ENCODE peak calls at places on chromosome 16, in nine cellular contexts. One of them, this sample, is unnamed.

GRCh38 chr16:64089697-64090096 is 1032.2 kb downstream of the CDH11 start:
- DNase-seq in SK-N-SH: peak; percentile 13
- DNase-seq in OCI-LY7: peak; percentile 78
- DNase-seq in breast epithelium: no peak
- DNase-seq in pancreas: no peak
- DNase-seq in heart left ventricle: no peak
- DNase-seq in PC-3: peak; percentile 53
- DNase-seq in mucosa of descending colon: peak; percentile 24
- DNase-seq in CD8-positive, alpha-beta T cell: no peak
- DNase-seq in this sample: no peak

GRCh38 chr16:80693553-80693952 is 110.8 kb downstream of the CDYL2 start:
- DNase-seq in SK-N-SH: no peak
- DNase-seq in mucosa of descending colon: no peak
- DNase-seq in CD8-positive, alpha-beta T cell: no peak
- DNase-seq in PC-3: no peak
- DNase-seq in OCI-LY7: no peak
- DNase-seq in heart left ventricle: no peak
- DNase-seq in breast epithelium: no peak
- DNase-seq in pancreas: no peak
- DNase-seq in this sample: no peak

GRCh38 chr16:31428638-31429247 is 583 bp upstream of the COX6A2 start:
- DNase-seq in breast epithelium: no peak
- DNase-seq in PC-3: peak; percentile 11
- DNase-seq in OCI-LY7: no peak
- DNase-seq in mucosa of descending colon: no peak
- DNase-seq in heart left ventricle: no peak
- DNase-seq in pancreas: no peak
- DNase-seq in SK-N-SH: no peak
- DNase-seq in CD8-positive, alpha-beta T cell: no peak
- DNase-seq in this sample: no peak

GRCh38 chr16:50393461-50394214 is 24.9 kb upstream of the BRD7 start:
- DNase-seq in pancreas: no peak
- DNase-seq in CD8-positive, alpha-beta T cell: peak; percentile 25
- DNase-seq in SK-N-SH: no peak
- DNase-seq in mucosa of descending colon: no peak
- DNase-seq in OCI-LY7: no peak
- DNase-seq in PC-3: no peak
- DNase-seq in heart left ventricle: no peak
- DNase-seq in breast epithelium: no peak
- DNase-seq in this sample: no peak

GRCh38 chr16:29995911-29996772 is at the start of gene INO80E:
- DNase-seq in CD8-positive, alpha-beta T cell: peak; percentile 100
- DNase-seq in heart left ventricle: peak; percentile 99
- DNase-seq in mucosa of descending colon: peak; percentile 98
- DNase-seq in PC-3: peak; percentile 94
- DNase-seq in OCI-LY7: peak; percentile 99
- DNase-seq in pancreas: peak; percentile 99
- DNase-seq in breast epithelium: peak; percentile 98
- DNase-seq in SK-N-SH: peak; percentile 99
- DNase-seq in this sample: peak; percentile 100

GRCh38 chr16:4506450-4506849 is 30.3 kb downstream of the HMOX2 start:
- DNase-seq in pancreas: peak; percentile 52
- DNase-seq in OCI-LY7: peak; percentile 83
- DNase-seq in CD8-positive, alpha-beta T cell: peak; percentile 73
- DNase-seq in heart left ventricle: peak; percentile 57
- DNase-seq in breast epithelium: peak; percentile 48
- DNase-seq in PC-3: peak; percentile 74
- DNase-seq in mucosa of descending colon: peak; percentile 79
- DNase-seq in SK-N-SH: peak; percentile 73
- DNase-seq in this sample: no peak

GRCh38 chr16:14140916-14141315 is 69.8 kb downstream of the MRTFB start:
- DNase-seq in CD8-positive, alpha-beta T cell: no peak
- DNase-seq in mucosa of descending colon: no peak
- DNase-seq in SK-N-SH: no peak
- DNase-seq in OCI-LY7: no peak
- DNase-seq in breast epithelium: no peak
- DNase-seq in PC-3: no peak
- DNase-seq in heart left ventricle: no peak
- DNase-seq in pancreas: no peak
- DNase-seq in this sample: no peak

GRCh38 chr16:16022683-16023064 is 73.3 kb downstream of the ABCC1 start:
- DNase-seq in PC-3: no peak
- DNase-seq in SK-N-SH: no peak
- DNase-seq in OCI-LY7: no peak
- DNase-seq in pancreas: no peak
- DNase-seq in CD8-positive, alpha-beta T cell: no peak
- DNase-seq in mucosa of descending colon: no peak
- DNase-seq in heart left ventricle: no peak
- DNase-seq in breast epithelium: no peak
- DNase-seq in this sample: no peak

GRCh38 chr16:67394271-67395104 is 1.2 kb upstream of the TPPP3 start:
- DNase-seq in PC-3: no peak
- DNase-seq in SK-N-SH: no peak
- DNase-seq in mucosa of descending colon: no peak
- DNase-seq in breast epithelium: no peak
- DNase-seq in pancreas: no peak
- DNase-seq in heart left ventricle: no peak
- DNase-seq in OCI-LY7: no peak
- DNase-seq in CD8-positive, alpha-beta T cell: no peak
- DNase-seq in this sample: peak; percentile 68

GRCh38 chr16:57042157-57043111 is 49.9 kb upstream of the CPNE2 start:
- DNase-seq in PC-3: no peak
- DNase-seq in SK-N-SH: no peak
- DNase-seq in pancreas: no peak
- DNase-seq in breast epithelium: no peak
- DNase-seq in mucosa of descending colon: no peak
- DNase-seq in CD8-positive, alpha-beta T cell: peak; percentile 78
- DNase-seq in OCI-LY7: peak; percentile 93
- DNase-seq in heart left ventricle: no peak
- DNase-seq in this sample: no peak

GRCh38 chr16:58829096-58829495 is 95.0 kb upstream of the GOT2 start:
- DNase-seq in CD8-positive, alpha-beta T cell: no peak
- DNase-seq in heart left ventricle: no peak
- DNase-seq in SK-N-SH: no peak
- DNase-seq in OCI-LY7: no peak
- DNase-seq in mucosa of descending colon: no peak
- DNase-seq in PC-3: no peak
- DNase-seq in pancreas: no peak
- DNase-seq in breast epithelium: no peak
- DNase-seq in this sample: no peak

GRCh38 chr16:30063893-30064745 is 1.4 kb upstream of the ALDOA start:
- DNase-seq in CD8-positive, alpha-beta T cell: peak; percentile 82
- DNase-seq in pancreas: peak; percentile 78
- DNase-seq in SK-N-SH: peak; percentile 76
- DNase-seq in heart left ventricle: peak; percentile 75
- DNase-seq in mucosa of descending colon: peak; percentile 80
- DNase-seq in PC-3: peak; percentile 47
- DNase-seq in OCI-LY7: peak; percentile 87
- DNase-seq in breast epithelium: peak; percentile 74
- DNase-seq in this sample: peak; percentile 88

GRCh38 chr16:56233795-56234566 is 42.7 kb downstream of the GNAO1 start:
- DNase-seq in heart left ventricle: no peak
- DNase-seq in PC-3: no peak
- DNase-seq in CD8-positive, alpha-beta T cell: no peak
- DNase-seq in pancreas: no peak
- DNase-seq in mucosa of descending colon: no peak
- DNase-seq in breast epithelium: no peak
- DNase-seq in OCI-LY7: no peak
- DNase-seq in SK-N-SH: no peak
- DNase-seq in this sample: no peak

GRCh38 chr16:59210955-59211541 is 476.9 kb upstream of the GOT2 start:
- DNase-seq in pancreas: no peak
- DNase-seq in heart left ventricle: peak; percentile 9
- DNase-seq in CD8-positive, alpha-beta T cell: no peak
- DNase-seq in PC-3: no peak
- DNase-seq in mucosa of descending colon: no peak
- DNase-seq in OCI-LY7: no peak
- DNase-seq in SK-N-SH: no peak
- DNase-seq in breast epithelium: peak; percentile 40
- DNase-seq in this sample: no peak

GRCh38 chr16:12339686-12340085 is 363.2 kb downstream of the SNX29 start:
- DNase-seq in pancreas: no peak
- DNase-seq in CD8-positive, alpha-beta T cell: no peak
- DNase-seq in OCI-LY7: no peak
- DNase-seq in mucosa of descending colon: no peak
- DNase-seq in SK-N-SH: no peak
- DNase-seq in heart left ventricle: no peak
- DNase-seq in PC-3: no peak
- DNase-seq in breast epithelium: no peak
- DNase-seq in this sample: no peak

GRCh38 chr16:81544691-81545365 is 100.2 kb downstream of the CMIP start:
- DNase-seq in PC-3: no peak
- DNase-seq in mucosa of descending colon: no peak
- DNase-seq in SK-N-SH: no peak
- DNase-seq in OCI-LY7: no peak
- DNase-seq in CD8-positive, alpha-beta T cell: no peak
- DNase-seq in breast epithelium: no peak
- DNase-seq in heart left ventricle: no peak
- DNase-seq in pancreas: no peak
- DNase-seq in this sample: peak; percentile 44

GRCh38 chr16:56451753-56452689 is 667 bp downstream of the OGFOD1 start:
- DNase-seq in CD8-positive, alpha-beta T cell: no peak
- DNase-seq in mucosa of descending colon: peak; percentile 31
- DNase-seq in pancreas: peak; percentile 23
- DNase-seq in breast epithelium: no peak
- DNase-seq in heart left ventricle: peak; percentile 41
- DNase-seq in PC-3: peak; percentile 28
- DNase-seq in OCI-LY7: peak; percentile 28
- DNase-seq in SK-N-SH: peak; percentile 44
- DNase-seq in this sample: no peak

GRCh38 chr16:19114359-19115147 is 789 bp downstream of the ITPRIPL2 start:
- DNase-seq in mucosa of descending colon: peak; percentile 68
- DNase-seq in heart left ventricle: peak; percentile 80
- DNase-seq in OCI-LY7: no peak
- DNase-seq in CD8-positive, alpha-beta T cell: no peak
- DNase-seq in SK-N-SH: peak; percentile 25
- DNase-seq in breast epithelium: peak; percentile 68
- DNase-seq in PC-3: peak; percentile 34
- DNase-seq in pancreas: peak; percentile 55
- DNase-seq in this sample: peak; percentile 85
- TF ChIP-seq CTCF in mucosa of descending colon: no peak
- TF ChIP-seq CTCF in heart left ventricle: no peak
- TF ChIP-seq CTCF in OCI-LY7: no peak
- TF ChIP-seq CTCF in CD8-positive, alpha-beta T cell: no peak
- TF ChIP-seq CTCF in SK-N-SH: no peak
- TF ChIP-seq CTCF in breast epithelium: peak; percentile 43
- TF ChIP-seq CTCF in PC-3: no peak
- TF ChIP-seq CTCF in pancreas: no peak
- TF ChIP-seq CTCF in this sample: no peak

GRCh38 chr16:84560269-84560668 is 55.8 kb upstream of the MEAK7 start:
- DNase-seq in CD8-positive, alpha-beta T cell: no peak
- DNase-seq in PC-3: no peak
- DNase-seq in mucosa of descending colon: no peak
- DNase-seq in OCI-LY7: no peak
- DNase-seq in pancreas: no peak
- DNase-seq in heart left ventricle: no peak
- DNase-seq in SK-N-SH: no peak
- DNase-seq in breast epithelium: no peak
- DNase-seq in this sample: no peak
- H3K4me1 ChIP-seq in CD8-positive, alpha-beta T cell: peaks cover 5% of the 10 kb centered on the region
- H3K4me1 ChIP-seq in PC-3: peaks cover 6% of the 10 kb centered on the region
- H3K4me1 ChIP-seq in mucosa of descending colon: peaks cover 3% of the 10 kb centered on the region
- H3K4me1 ChIP-seq in OCI-LY7: peaks cover 4% of the 10 kb centered on the region
- H3K4me1 ChIP-seq in pancreas: no peaks in the 10 kb centered on the region
- H3K4me1 ChIP-seq in heart left ventricle: no peaks in the 10 kb centered on the region
- H3K4me1 ChIP-seq in SK-N-SH: no peaks in the 10 kb centered on the region
- H3K4me1 ChIP-seq in breast epithelium: no peaks in the 10 kb centered on the region
- H3K4me1 ChIP-seq in this sample: no peaks in the 10 kb centered on the region

GRCh38 chr16:3289998-3290673 is 6.8 kb downstream of the ZNF263 start:
- DNase-seq in OCI-LY7: no peak
- DNase-seq in mucosa of descending colon: no peak
- DNase-seq in heart left ventricle: no peak
- DNase-seq in pancreas: no peak
- DNase-seq in CD8-positive, alpha-beta T cell: no peak
- DNase-seq in breast epithelium: no peak
- DNase-seq in PC-3: no peak
- DNase-seq in SK-N-SH: no peak
- DNase-seq in this sample: no peak

GRCh38 chr16:3295209-3295608 is 10.0 kb downstream of the TIGD7 start:
- DNase-seq in PC-3: no peak
- DNase-seq in pancreas: no peak
- DNase-seq in mucosa of descending colon: no peak
- DNase-seq in OCI-LY7: no peak
- DNase-seq in CD8-positive, alpha-beta T cell: no peak
- DNase-seq in breast epithelium: no peak
- DNase-seq in SK-N-SH: no peak
- DNase-seq in heart left ventricle: no peak
- DNase-seq in this sample: no peak

GRCh38 chr16:3295783-3296182 is 9.4 kb downstream of the TIGD7 start:
- DNase-seq in pancreas: no peak
- DNase-seq in OCI-LY7: no peak
- DNase-seq in mucosa of descending colon: no peak
- DNase-seq in CD8-positive, alpha-beta T cell: no peak
- DNase-seq in heart left ventricle: no peak
- DNase-seq in breast epithelium: no peak
- DNase-seq in SK-N-SH: no peak
- DNase-seq in PC-3: no peak
- DNase-seq in this sample: no peak

DNA sequence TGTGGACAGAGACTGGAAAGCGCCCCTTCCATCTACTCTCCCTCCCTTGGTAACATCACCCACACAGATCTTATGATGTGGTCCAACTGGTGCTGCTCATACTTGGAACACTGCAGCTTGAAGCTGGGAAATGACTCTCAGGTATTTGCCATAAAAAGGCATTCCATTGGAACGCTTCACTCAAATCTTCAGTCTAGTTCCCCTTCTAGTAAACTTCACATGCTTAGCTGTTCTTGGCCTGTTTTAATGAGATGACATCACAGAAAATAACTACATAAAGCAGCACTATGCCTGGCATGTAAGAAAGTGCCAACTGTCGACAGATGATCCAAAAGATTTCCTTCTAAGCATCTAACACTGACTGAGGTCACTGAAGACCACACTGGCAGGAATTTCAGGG is 9.3 kb downstream of the ZNF263 start:
- DNase-seq in breast epithelium: no peak
- DNase-seq in heart left ventricle: no peak
- DNase-seq in mucosa of descending colon: no peak
- DNase-seq in PC-3: peak; percentile 20
- DNase-seq in pancreas: no peak
- DNase-seq in OCI-LY7: no peak
- DNase-seq in CD8-positive, alpha-beta T cell: no peak
- DNase-seq in SK-N-SH: no peak
- DNase-seq in this sample: no peak
- H3K9me3 ChIP-seq in breast epithelium: peaks cover 100% of the 10 kb centered on the region
- H3K9me3 ChIP-seq in heart left ventricle: no peaks in the 10 kb centered on the region
- H3K9me3 ChIP-seq in mucosa of descending colon: peaks cover 88% of the 10 kb centered on the region
- H3K9me3 ChIP-seq in PC-3: peaks cover 12% of the 10 kb centered on the region
- H3K9me3 ChIP-seq in pancreas: peaks cover 5% of the 10 kb centered on the region
- H3K9me3 ChIP-seq in OCI-LY7: no peaks in the 10 kb centered on the region
- H3K9me3 ChIP-seq in CD8-positive, alpha-beta T cell: peaks cover 53% of the 10 kb centered on the region
- H3K9me3 ChIP-seq in SK-N-SH: peaks cover 18% of the 10 kb centered on the region
- H3K9me3 ChIP-seq in this sample: peaks cover 76% of the 10 kb centered on the region

DNA sequence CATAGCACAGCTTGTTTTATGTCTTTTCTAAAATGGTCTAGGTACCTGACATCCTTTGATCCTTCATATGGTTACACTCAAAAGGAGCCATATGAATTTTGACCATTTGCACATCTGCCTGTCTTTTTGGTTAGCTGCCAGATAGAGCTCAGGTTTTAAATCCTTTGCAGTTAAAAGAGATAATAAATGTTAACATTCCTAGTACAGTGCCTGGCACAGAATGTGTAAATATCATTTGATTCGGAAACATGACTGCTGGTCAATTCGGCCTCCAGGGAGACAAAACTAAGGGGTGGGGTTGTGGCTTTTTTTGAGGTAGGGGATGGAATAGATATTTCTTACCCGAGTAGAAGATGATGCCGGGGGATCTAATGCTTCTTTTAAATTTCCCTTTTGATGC is 64.2 kb downstream of the FTO start:
- DNase-seq in pancreas: no peak
- DNase-seq in heart left ventricle: no peak
- DNase-seq in CD8-positive, alpha-beta T cell: no peak
- DNase-seq in PC-3: peak; percentile 48
- DNase-seq in OCI-LY7: no peak
- DNase-seq in SK-N-SH: no peak
- DNase-seq in mucosa of descending colon: no peak
- DNase-seq in breast epithelium: no peak
- DNase-seq in this sample: no peak
- TF ChIP-seq CTCF in pancreas: no peak
- TF ChIP-seq CTCF in heart left ventricle: no peak
- TF ChIP-seq CTCF in CD8-positive, alpha-beta T cell: no peak
- TF ChIP-seq CTCF in PC-3: no peak
- TF ChIP-seq CTCF in OCI-LY7: no peak
- TF ChIP-seq CTCF in SK-N-SH: no peak
- TF ChIP-seq CTCF in mucosa of descending colon: no peak
- TF ChIP-seq CTCF in breast epithelium: no peak
- TF ChIP-seq CTCF in this sample: no peak

This sample was measured in upper lobe of right lung.